ENCODE peak calls at places on chromosomes 12 and 14, in nine cellular contexts. One of them, this sample, is unnamed. For H3K36me3, the result is how much of the 10 kb centered on the place peaks cover.

GRCh38 chr14:21039585-21040369 is 2.4 kb upstream of the RNASE7 start:
- DNase-seq in pancreas: no peak
- DNase-seq in thoracic aorta: no peak
- DNase-seq in GM12878: no peak
- DNase-seq in psoas muscle: peak
- DNase-seq in right atrium auricular region: no peak
- DNase-seq in stomach: peak
- DNase-seq in adrenal gland: peak
- DNase-seq in Panc1: no peak
- DNase-seq in this sample: no peak

GRCh38 chr12:122094735-122095561 is 16.4 kb downstream of the MLXIP start:
- DNase-seq in thoracic aorta: no peak
- DNase-seq in adrenal gland: peak
- DNase-seq in right atrium auricular region: no peak
- DNase-seq in pancreas: peak
- DNase-seq in stomach: no peak
- DNase-seq in Panc1: no peak
- DNase-seq in psoas muscle: no peak
- DNase-seq in GM12878: no peak
- DNase-seq in this sample: no peak

GRCh38 chr12:128077917-128078298 is 189.1 kb upstream of the TMEM132C start:
- DNase-seq in right atrium auricular region: no peak
- DNase-seq in Panc1: no peak
- DNase-seq in psoas muscle: no peak
- DNase-seq in GM12878: no peak
- DNase-seq in adrenal gland: no peak
- DNase-seq in stomach: no peak
- DNase-seq in pancreas: no peak
- DNase-seq in thoracic aorta: no peak
- DNase-seq in this sample: no peak

GRCh38 chr14:79370969-79371368 is 840.3 kb downstream of the DIO2 start:
- DNase-seq in Panc1: no peak
- DNase-seq in thoracic aorta: no peak
- DNase-seq in right atrium auricular region: no peak
- DNase-seq in psoas muscle: no peak
- DNase-seq in pancreas: no peak
- DNase-seq in adrenal gland: no peak
- DNase-seq in stomach: no peak
- DNase-seq in GM12878: no peak
- DNase-seq in this sample: no peak

GRCh38 chr14:45254771-45255170 is 1.8 kb upstream of the MIS18BP1 start:
- DNase-seq in GM12878: no peak
- DNase-seq in right atrium auricular region: no peak
- DNase-seq in pancreas: no peak
- DNase-seq in psoas muscle: no peak
- DNase-seq in stomach: no peak
- DNase-seq in Panc1: no peak
- DNase-seq in thoracic aorta: no peak
- DNase-seq in adrenal gland: no peak
- DNase-seq in this sample: no peak

GRCh38 chr12:8033153-8034044 is 883 bp downstream of the FOXJ2 start:
- DNase-seq in Panc1: no peak
- DNase-seq in psoas muscle: peak
- DNase-seq in right atrium auricular region: no peak
- DNase-seq in pancreas: peak
- DNase-seq in GM12878: no peak
- DNase-seq in adrenal gland: peak
- DNase-seq in stomach: no peak
- DNase-seq in thoracic aorta: no peak
- DNase-seq in this sample: peak

GRCh38 chr12:94872671-94873367 is 130.7 kb downstream of the NDUFA12 start:
- DNase-seq in adrenal gland: no peak
- DNase-seq in stomach: no peak
- DNase-seq in right atrium auricular region: no peak
- DNase-seq in pancreas: peak
- DNase-seq in Panc1: no peak
- DNase-seq in GM12878: no peak
- DNase-seq in thoracic aorta: no peak
- DNase-seq in psoas muscle: no peak
- DNase-seq in this sample: peak

GRCh38 chr14:76109087-76109880 is 42.4 kb upstream of the GPATCH2L start:
- DNase-seq in right atrium auricular region: no peak
- DNase-seq in GM12878: no peak
- DNase-seq in thoracic aorta: no peak
- DNase-seq in pancreas: no peak
- DNase-seq in psoas muscle: peak
- DNase-seq in stomach: no peak
- DNase-seq in Panc1: no peak
- DNase-seq in adrenal gland: no peak
- DNase-seq in this sample: no peak

GRCh38 chr14:104366931-104367810 is 212.4 kb upstream of the C14orf180 start:
- DNase-seq in Panc1: no peak
- DNase-seq in psoas muscle: peak
- DNase-seq in pancreas: no peak
- DNase-seq in GM12878: no peak
- DNase-seq in adrenal gland: no peak
- DNase-seq in thoracic aorta: no peak
- DNase-seq in stomach: no peak
- DNase-seq in right atrium auricular region: no peak
- DNase-seq in this sample: no peak

GRCh38 chr14:60658116-60658515 is 8.8 kb upstream of the SIX1 start:
- DNase-seq in pancreas: no peak
- DNase-seq in GM12878: no peak
- DNase-seq in psoas muscle: no peak
- DNase-seq in thoracic aorta: no peak
- DNase-seq in adrenal gland: no peak
- DNase-seq in right atrium auricular region: no peak
- DNase-seq in stomach: no peak
- DNase-seq in Panc1: no peak
- DNase-seq in this sample: no peak

GRCh38 chr14:61860294-61860918 is 98.2 kb downstream of the SNAPC1 start:
- DNase-seq in adrenal gland: peak
- DNase-seq in stomach: peak
- DNase-seq in thoracic aorta: no peak
- DNase-seq in GM12878: peak
- DNase-seq in Panc1: peak
- DNase-seq in psoas muscle: no peak
- DNase-seq in pancreas: peak
- DNase-seq in right atrium auricular region: no peak
- DNase-seq in this sample: peak

GRCh38 chr14:31696378-31696777 is 135.2 kb downstream of the NUBPL start:
- DNase-seq in stomach: no peak
- DNase-seq in right atrium auricular region: no peak
- DNase-seq in psoas muscle: no peak
- DNase-seq in Panc1: no peak
- DNase-seq in pancreas: no peak
- DNase-seq in GM12878: no peak
- DNase-seq in thoracic aorta: no peak
- DNase-seq in adrenal gland: no peak
- DNase-seq in this sample: no peak

GRCh38 chr12:29102739-29103138 is 46.3 kb upstream of the FAR2 start:
- DNase-seq in right atrium auricular region: no peak
- DNase-seq in GM12878: no peak
- DNase-seq in psoas muscle: no peak
- DNase-seq in stomach: no peak
- DNase-seq in pancreas: no peak
- DNase-seq in adrenal gland: no peak
- DNase-seq in thoracic aorta: no peak
- DNase-seq in Panc1: no peak
- DNase-seq in this sample: no peak

GRCh38 chr12:87270894-87271293 is 758.3 kb downstream of the C12orf50 start:
- DNase-seq in stomach: no peak
- DNase-seq in GM12878: no peak
- DNase-seq in thoracic aorta: no peak
- DNase-seq in psoas muscle: no peak
- DNase-seq in adrenal gland: no peak
- DNase-seq in right atrium auricular region: no peak
- DNase-seq in pancreas: no peak
- DNase-seq in Panc1: no peak
- DNase-seq in this sample: no peak

GRCh38 chr12:99528478-99528877 is 119.1 kb upstream of the GARIN6 start:
- DNase-seq in thoracic aorta: no peak
- DNase-seq in psoas muscle: no peak
- DNase-seq in stomach: no peak
- DNase-seq in pancreas: no peak
- DNase-seq in adrenal gland: no peak
- DNase-seq in right atrium auricular region: no peak
- DNase-seq in Panc1: no peak
- DNase-seq in GM12878: no peak
- DNase-seq in this sample: no peak
- TF ChIP-seq CTCF in thoracic aorta: no peak
- TF ChIP-seq CTCF in psoas muscle: no peak
- TF ChIP-seq CTCF in stomach: no peak
- TF ChIP-seq CTCF in pancreas: no peak
- TF ChIP-seq CTCF in adrenal gland: no peak
- TF ChIP-seq CTCF in right atrium auricular region: no peak
- TF ChIP-seq CTCF in Panc1: no peak
- TF ChIP-seq CTCF in GM12878: no peak
- TF ChIP-seq CTCF in this sample: no peak

GRCh38 chr12:78880078-78880477 is 15.5 kb downstream of the SYT1 start:
- DNase-seq in GM12878: no peak
- DNase-seq in thoracic aorta: no peak
- DNase-seq in adrenal gland: no peak
- DNase-seq in Panc1: no peak
- DNase-seq in right atrium auricular region: no peak
- DNase-seq in psoas muscle: no peak
- DNase-seq in pancreas: no peak
- DNase-seq in stomach: no peak
- DNase-seq in this sample: no peak
- H3K27ac ChIP-seq in GM12878: no peak
- H3K27ac ChIP-seq in thoracic aorta: no peak
- H3K27ac ChIP-seq in adrenal gland: no peak
- H3K27ac ChIP-seq in Panc1: no peak
- H3K27ac ChIP-seq in right atrium auricular region: no peak
- H3K27ac ChIP-seq in psoas muscle: no peak
- H3K27ac ChIP-seq in pancreas: no peak
- H3K27ac ChIP-seq in stomach: no peak
- H3K27ac ChIP-seq in this sample: no peak

GRCh38 chr14:77565289-77566081 is 51.0 kb downstream of the SPTLC2 start:
- DNase-seq in right atrium auricular region: no peak
- DNase-seq in psoas muscle: no peak
- DNase-seq in stomach: no peak
- DNase-seq in thoracic aorta: no peak
- DNase-seq in GM12878: no peak
- DNase-seq in Panc1: no peak
- DNase-seq in adrenal gland: no peak
- DNase-seq in pancreas: no peak
- DNase-seq in this sample: no peak

GRCh38 chr14:77557391-77557790 is 58.8 kb upstream of the ISM2 start:
- DNase-seq in GM12878: no peak
- DNase-seq in Panc1: no peak
- DNase-seq in psoas muscle: no peak
- DNase-seq in thoracic aorta: no peak
- DNase-seq in pancreas: no peak
- DNase-seq in right atrium auricular region: no peak
- DNase-seq in adrenal gland: no peak
- DNase-seq in stomach: no peak
- DNase-seq in this sample: no peak

GRCh38 chr14:77562681-77563080 is 53.8 kb downstream of the SPTLC2 start:
- DNase-seq in thoracic aorta: no peak
- DNase-seq in Panc1: no peak
- DNase-seq in GM12878: no peak
- DNase-seq in adrenal gland: no peak
- DNase-seq in right atrium auricular region: no peak
- DNase-seq in psoas muscle: no peak
- DNase-seq in pancreas: no peak
- DNase-seq in stomach: no peak
- DNase-seq in this sample: no peak

GRCh38 chr14:77559381-77559780 is 57.1 kb downstream of the SPTLC2 start:
- DNase-seq in GM12878: no peak
- DNase-seq in psoas muscle: no peak
- DNase-seq in thoracic aorta: no peak
- DNase-seq in pancreas: no peak
- DNase-seq in right atrium auricular region: no peak
- DNase-seq in adrenal gland: no peak
- DNase-seq in stomach: no peak
- DNase-seq in Panc1: no peak
- DNase-seq in this sample: no peak

DNA sequence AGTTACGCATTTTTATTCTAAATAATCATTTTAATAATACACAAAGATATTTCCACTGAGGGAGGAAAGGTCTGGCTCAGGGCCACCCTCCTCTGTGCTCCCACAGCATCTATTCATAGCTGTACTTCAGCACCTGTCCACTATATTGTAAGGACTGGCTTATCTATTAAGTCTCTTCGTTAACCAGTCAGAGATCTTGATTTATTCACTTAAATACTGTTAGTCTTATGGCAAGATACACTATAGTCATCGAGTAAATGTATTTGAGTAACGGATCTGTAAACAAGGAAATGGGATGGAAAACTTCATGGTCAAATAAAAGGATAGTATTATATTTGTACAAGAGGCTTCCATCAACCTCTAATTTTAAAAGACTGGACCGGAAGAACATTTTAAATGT is 54.6 kb downstream of the SPTLC2 start:
- DNase-seq in pancreas: no peak
- DNase-seq in GM12878: no peak
- DNase-seq in right atrium auricular region: no peak
- DNase-seq in stomach: no peak
- DNase-seq in psoas muscle: no peak
- DNase-seq in adrenal gland: no peak
- DNase-seq in thoracic aorta: no peak
- DNase-seq in Panc1: no peak
- DNase-seq in this sample: no peak
- H3K36me3 ChIP-seq in pancreas: under half
- H3K36me3 ChIP-seq in GM12878: under half
- H3K36me3 ChIP-seq in right atrium auricular region: under half
- H3K36me3 ChIP-seq in stomach: under half
- H3K36me3 ChIP-seq in psoas muscle: under half
- H3K36me3 ChIP-seq in adrenal gland: under half
- H3K36me3 ChIP-seq in thoracic aorta: under half
- H3K36me3 ChIP-seq in Panc1: under half
- H3K36me3 ChIP-seq in this sample: half or more

GRCh38 chr12:116264525-116265070 is 12.9 kb downstream of the MED13L start:
- DNase-seq in Panc1: no peak
- DNase-seq in adrenal gland: no peak
- DNase-seq in stomach: no peak
- DNase-seq in GM12878: no peak
- DNase-seq in thoracic aorta: no peak
- DNase-seq in right atrium auricular region: no peak
- DNase-seq in psoas muscle: no peak
- DNase-seq in pancreas: no peak
- DNase-seq in this sample: no peak

GRCh38 chr12:116263844-116264243 is 13.6 kb downstream of the MED13L start:
- DNase-seq in stomach: no peak
- DNase-seq in pancreas: no peak
- DNase-seq in psoas muscle: no peak
- DNase-seq in Panc1: no peak
- DNase-seq in thoracic aorta: no peak
- DNase-seq in GM12878: no peak
- DNase-seq in adrenal gland: no peak
- DNase-seq in right atrium auricular region: no peak
- DNase-seq in this sample: no peak

GRCh38 chr12:116261525-116262100 is 15.9 kb downstream of the MED13L start:
- DNase-seq in adrenal gland: no peak
- DNase-seq in stomach: no peak
- DNase-seq in GM12878: no peak
- DNase-seq in pancreas: no peak
- DNase-seq in psoas muscle: no peak
- DNase-seq in Panc1: no peak
- DNase-seq in right atrium auricular region: no peak
- DNase-seq in thoracic aorta: no peak
- DNase-seq in this sample: no peak

GRCh38 chr12:116262741-116263140 is 14.8 kb downstream of the MED13L start:
- DNase-seq in adrenal gland: no peak
- DNase-seq in right atrium auricular region: no peak
- DNase-seq in Panc1: no peak
- DNase-seq in thoracic aorta: no peak
- DNase-seq in psoas muscle: no peak
- DNase-seq in pancreas: no peak
- DNase-seq in GM12878: no peak
- DNase-seq in stomach: no peak
- DNase-seq in this sample: no peak

GRCh38 chr12:116263431-116263830 is 14.1 kb downstream of the MED13L start:
- DNase-seq in right atrium auricular region: no peak
- DNase-seq in GM12878: no peak
- DNase-seq in psoas muscle: no peak
- DNase-seq in Panc1: no peak
- DNase-seq in thoracic aorta: no peak
- DNase-seq in pancreas: no peak
- DNase-seq in stomach: no peak
- DNase-seq in adrenal gland: no peak
- DNase-seq in this sample: no peak
- TF ChIP-seq CTCF in right atrium auricular region: no peak
- TF ChIP-seq CTCF in GM12878: no peak
- TF ChIP-seq CTCF in psoas muscle: no peak
- TF ChIP-seq CTCF in Panc1: no peak
- TF ChIP-seq CTCF in thoracic aorta: no peak
- TF ChIP-seq CTCF in pancreas: no peak
- TF ChIP-seq CTCF in stomach: no peak
- TF ChIP-seq CTCF in adrenal gland: no peak
- TF ChIP-seq CTCF in this sample: no peak

This sample was measured in left lung.